ENCODE peak calls at places on chromosomes 16 and 17, in seven cellular contexts. M is fibroblast of mammary gland; R is GM23248; P is body of pancreas; Q is CD4-positive, alpha-beta memory T cell; U is adipocyte; G is psoas muscle. Y is an unnamed sample.

GRCh38 chr17:11278984-11279270 is 37.9 kb downstream of the SHISA6 start:
- DNase-seq in M (no peak), R (no peak), P (no peak), Q (no peak), U (no peak), G (no peak), Y (no peak)

GRCh38 chr17:2909164-2909852 is 113.1 kb downstream of the RAP1GAP2 start:
- DNase-seq in M (no peak), R (no peak), P (no peak), Q (no peak), U (no peak), G (no peak), Y (no peak)

GRCh38 chr17:73787721-73788051 is 143.4 kb upstream of the SDK2 start:
- DNase-seq in M (no peak), R (no peak), P (no peak), Q (no peak), U (no peak), G (no peak), Y (no peak)

GRCh38 chr16:10338426-10338825 is 47.4 kb upstream of the ATF7IP2 start:
- DNase-seq in M (no peak), R (no peak), P (no peak), Q (no peak), U (peak), G (no peak), Y (no peak)

GRCh38 chr17:82297804-82298537 is 19.4 kb downstream of the CD7 start:
- DNase-seq in M (peak), R (peak), P (peak), Q (peak), U (peak), G (peak), Y (peak)

GRCh38 chr16:53999123-53999522 is 287.5 kb downstream of the IRX3 start:
- DNase-seq in M (no peak), R (no peak), P (no peak), Q (no peak), U (no peak), G (no peak), Y (no peak)

GRCh38 chr17:74592087-74592990 is at the start of gene CD300LD:
- DNase-seq in M (peak), R (no peak), P (no peak), Q (no peak), U (no peak), G (no peak), Y (no peak)

GRCh38 chr17:31510273-31511175 is 119.0 kb downstream of the RAB11FIP4 start:
- DNase-seq in M (no peak), R (peak), P (peak), Q (no peak), U (no peak), G (peak), Y (no peak)

GRCh38 chr17:39763046-39763800 is 25.5 kb downstream of the GRB7 start:
- DNase-seq in M (no peak), R (peak), P (no peak), Q (no peak), U (no peak), G (no peak), Y (no peak)

GRCh38 chr17:34125921-34126320 is 129.2 kb upstream of the CCL2 start:
- DNase-seq in M (no peak), R (no peak), P (no peak), Q (no peak), U (no peak), G (no peak), Y (no peak)

GRCh38 chr16:67555795-67556212 is 6.5 kb upstream of the CTCF start:
- DNase-seq in M (peak), R (peak), P (no peak), Q (peak), U (no peak), G (no peak), Y (no peak)

GRCh38 chr17:69575346-69575761 is 160.9 kb downstream of the MAP2K6 start:
- DNase-seq in M (peak), R (peak), P (peak), Q (no peak), U (peak), G (no peak), Y (no peak)

GRCh38 chr17:82583720-82584234 is 64.2 kb downstream of the FOXK2 start:
- DNase-seq in M (peak), R (no peak), P (no peak), Q (peak), U (no peak), G (no peak), Y (no peak)

GRCh38 chr17:1736348-1737281 is 6.1 kb upstream of the SERPINF2 start:
- DNase-seq in M (peak), R (peak), P (peak), Q (peak), U (peak), G (peak), Y (no peak)

GRCh38 chr17:36505171-36505570 is 18.7 kb downstream of the ZNHIT3 start:
- DNase-seq in M (no peak), R (no peak), P (no peak), Q (no peak), U (no peak), G (no peak), Y (no peak)

GRCh38 chr17:61144876-61145564 is 254.6 kb upstream of the TBX2 start:
- DNase-seq in M (peak), R (no peak), P (no peak), Q (no peak), U (peak), G (no peak), Y (no peak)

GRCh38 chr16:85662036-85662812 is 26.5 kb downstream of the GINS2 start:
- DNase-seq in M (no peak), R (no peak), P (no peak), Q (no peak), U (no peak), G (no peak), Y (no peak)

GRCh38 chr17:1398900-1399299 is 1.1 kb downstream of the YWHAE start:
- DNase-seq in M (peak), R (peak), P (peak), Q (peak), U (peak), G (no peak), Y (no peak)

GRCh38 chr16:49410226-49410625 is 36.6 kb downstream of the C16orf78 start:
- DNase-seq in M (no peak), R (no peak), P (no peak), Q (no peak), U (no peak), G (no peak), Y (no peak)

GRCh38 chr17:15943971-15944719 is 785 bp upstream of the ADORA2B start:
- DNase-seq in M (no peak), R (no peak), P (no peak), Q (no peak), U (no peak), G (no peak), Y (no peak)

GRCh38 chr16:21264226-21265036 is 13.7 kb downstream of the CRYM start:
- DNase-seq in M (peak), R (peak), P (no peak), Q (no peak), U (peak), G (peak), Y (no peak)

GRCh38 chr17:48429638-48430586 is at the start of gene SKAP1:
- DNase-seq in M (no peak), R (peak), P (peak), Q (peak), U (no peak), G (no peak), Y (peak)

GRCh38 chr16:67284699-67285646 is 5.6 kb downstream of the PLEKHG4 start:
- DNase-seq in M (peak), R (peak), P (peak), Q (no peak), U (peak), G (peak), Y (no peak)

GRCh38 chr16:35431829-35432663 is 1972.6 kb downstream of the TP53TG3F start:
- DNase-seq in M (no peak), R (peak), P (no peak), Q (no peak), U (peak), G (no peak), Y (no peak)

GRCh38 chr17:28949185-28950016 is 1.9 kb downstream of the PHF12 start:
- DNase-seq in M (peak), R (peak), P (peak), Q (peak), U (peak), G (peak), Y (peak)

GRCh38 chr16:84048871-84049270 is 6.3 kb upstream of the SLC38A8 start:
- DNase-seq in M (no peak), R (no peak), P (no peak), Q (no peak), U (no peak), G (peak), Y (no peak)

GRCh38 chr17:63675607-63676539 is 24.1 kb downstream of the LIMD2 start:
- DNase-seq in M (peak), R (peak), P (peak), Q (no peak), U (peak), G (peak), Y (no peak)

GRCh38 chr17:41538565-41538991 is 10.5 kb upstream of the KRT19 start:
- DNase-seq in M (no peak), R (peak), P (no peak), Q (no peak), U (no peak), G (no peak), Y (no peak)

GRCh38 chr17:29588561-29589411 is 662 bp downstream of the GIT1 start:
- DNase-seq in M (no peak), R (peak), P (no peak), Q (peak), U (peak), G (peak), Y (peak)

GRCh38 chr17:40779181-40779909 is 3.0 kb downstream of the KRT27 start:
- DNase-seq in M (no peak), R (peak), P (no peak), Q (no peak), U (no peak), G (no peak), Y (no peak)

GRCh38 chr16:9381399-9381798 is 290.0 kb downstream of the HAPSTR1 start:
- DNase-seq in M (no peak), R (no peak), P (peak), Q (no peak), U (no peak), G (no peak), Y (no peak)

GRCh38 chr16:71882505-71883192 is 1.3 kb downstream of the ZNF821 start:
- DNase-seq in M (peak), R (peak), P (peak), Q (peak), U (peak), G (no peak), Y (peak)

GRCh38 chr16:56319391-56319790 is 106.0 kb downstream of the AMFR start:
- DNase-seq in M (no peak), R (no peak), P (no peak), Q (no peak), U (no peak), G (no peak), Y (no peak)

GRCh38 chr16:56315955-56316354 is 109.4 kb downstream of the AMFR start:
- DNase-seq in M (no peak), R (no peak), P (no peak), Q (no peak), U (no peak), G (no peak), Y (no peak)

GRCh38 chr16:56316545-56316944 is 108.8 kb downstream of the AMFR start:
- DNase-seq in M (no peak), R (no peak), P (no peak), Q (no peak), U (no peak), G (no peak), Y (no peak)

GRCh38 chr16:56320081-56320480 is 105.3 kb downstream of the AMFR start:
- DNase-seq in M (no peak), R (no peak), P (no peak), Q (no peak), U (no peak), G (no peak), Y (no peak)

GRCh38 chr16:56317998-56318912 is 107.1 kb downstream of the AMFR start:
- DNase-seq in M (peak), R (peak), P (peak), Q (peak), U (peak), G (peak), Y (peak)
- H3K4me3 ChIP-seq in M (no peak), R (peak), P (no peak), Q (no peak), U (peak), G (peak), Y (no peak)

DNA sequence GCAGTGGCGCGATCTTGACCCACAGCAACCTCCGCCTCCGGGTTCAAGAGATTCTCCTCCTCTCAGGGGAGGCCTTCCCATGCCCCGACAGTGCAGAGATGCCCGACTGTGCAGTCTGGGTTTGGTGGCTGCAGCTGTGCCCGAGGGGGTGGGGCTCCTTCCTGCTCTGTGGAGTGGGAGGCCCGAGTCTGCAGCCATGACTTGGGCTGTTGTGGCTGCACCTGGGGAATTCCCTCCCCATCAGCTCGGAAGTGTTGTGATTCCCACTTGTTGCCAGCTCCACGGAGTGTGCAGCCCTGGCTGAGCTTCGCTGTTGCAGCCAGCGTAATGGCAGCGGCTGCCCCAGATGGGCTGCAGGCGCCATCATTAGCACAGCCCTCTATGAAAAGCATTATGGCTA is 66.4 kb upstream of the SMIM36 start:
- DNase-seq in M (peak), R (no peak), P (no peak), Q (peak), U (no peak), G (peak), Y (peak)
- H3K4me3 ChIP-seq in M (peak), R (peak), P (no peak), Q (peak), U (peak), G (peak), Y (peak)

GRCh38 chr17:12821376-12821940 is 32.2 kb downstream of the ARHGAP44 start:
- DNase-seq in M (peak), R (peak), P (no peak), Q (no peak), U (peak), G (no peak), Y (no peak)
- H3K4me3 ChIP-seq in M (no peak), R (no peak), P (no peak), Q (no peak), U (peak), G (no peak), Y (no peak)

GRCh38 chr16:77555101-77555500 is 120.3 kb upstream of the ADAMTS18 start:
- DNase-seq in M (no peak), R (no peak), P (no peak), Q (no peak), U (no peak), G (no peak), Y (no peak)
- H3K4me3 ChIP-seq in M (no peak), R (no peak), P (no peak), Q (no peak), U (no peak), G (no peak), Y (no peak)

GRCh38 chr17:3963214-3964201 is 729 bp downstream of the ATP2A3 start:
- DNase-seq in M (no peak), R (no peak), P (no peak), Q (peak), U (no peak), G (no peak), Y (peak)
- H3K4me3 ChIP-seq in M (no peak), R (no peak), P (peak), Q (peak), U (no peak), G (peak), Y (peak)

GRCh38 chr17:17180741-17181525 is 25.2 kb downstream of the PLD6 start:
- DNase-seq in M (no peak), R (no peak), P (no peak), Q (no peak), U (no peak), G (no peak), Y (no peak)
- H3K4me3 ChIP-seq in M (no peak), R (no peak), P (no peak), Q (no peak), U (no peak), G (no peak), Y (no peak)

DNA sequence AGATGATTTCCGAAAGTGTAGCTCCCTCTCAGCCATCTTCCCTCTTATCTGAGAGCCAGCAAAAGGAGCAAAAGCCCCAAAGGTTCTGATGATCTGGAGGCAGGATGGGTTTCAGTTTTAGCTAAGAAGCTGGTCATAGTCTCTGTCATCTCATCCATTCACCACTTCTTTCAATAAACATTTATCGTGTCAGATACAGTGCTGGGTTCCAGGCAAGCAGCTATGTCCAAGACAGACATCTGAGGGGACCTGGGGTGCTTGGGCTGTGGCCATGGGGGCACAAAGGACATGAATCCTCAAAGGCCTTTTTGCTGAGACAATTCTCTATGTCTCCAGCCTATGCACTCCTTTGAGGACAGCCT is 1.0 kb upstream of the ETV4 start:
- DNase-seq in M (no peak), R (no peak), P (no peak), Q (no peak), U (no peak), G (no peak), Y (no peak)
- H3K4me3 ChIP-seq in M (no peak), R (peak), P (no peak), Q (no peak), U (peak), G (no peak), Y (no peak)

DNA sequence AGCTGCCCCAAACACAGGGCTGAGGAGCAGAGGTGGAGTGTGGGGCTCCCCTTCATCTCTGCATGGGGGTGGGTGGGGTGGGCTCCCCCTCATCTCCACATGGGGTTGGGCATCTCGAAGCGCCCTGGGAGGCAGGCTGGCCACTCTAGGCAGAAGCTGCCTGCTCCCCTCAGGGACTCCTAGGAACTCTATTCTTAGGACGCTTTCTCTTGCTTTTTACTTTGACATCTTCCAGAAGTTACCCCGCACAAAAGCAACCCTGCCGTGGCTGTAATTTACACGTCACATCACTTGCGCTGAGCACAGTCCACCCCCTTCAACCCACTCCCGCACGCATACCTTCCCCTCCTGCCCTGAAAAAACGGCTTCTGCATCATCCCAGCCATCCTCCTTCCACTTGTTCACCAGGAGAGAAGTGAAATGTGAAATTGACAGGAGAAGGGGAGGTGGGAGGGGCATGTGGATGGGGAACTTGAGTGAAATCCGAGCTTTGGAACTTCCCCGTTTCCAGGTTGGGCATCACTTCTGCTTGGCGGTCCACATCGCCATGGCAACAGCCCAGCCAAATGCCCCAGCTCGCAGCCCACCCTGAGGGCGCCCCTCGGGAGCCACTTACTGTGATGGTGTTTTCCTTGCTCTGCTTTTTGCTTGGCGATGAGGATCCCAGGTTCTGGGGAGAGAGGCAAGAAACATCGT is 53.7 kb upstream of the RCVRN start:
- DNase-seq in M (no peak), R (no peak), P (no peak), Q (no peak), U (no peak), G (no peak), Y (no peak)
- H3K4me3 ChIP-seq in M (no peak), R (no peak), P (no peak), Q (no peak), U (no peak), G (no peak), Y (no peak)

GRCh38 chr17:32998111-32998892 is 6.7 kb downstream of the SPACA3 start:
- DNase-seq in M (peak), R (peak), P (peak), Q (peak), U (peak), G (peak), Y (peak)
- H3K4me3 ChIP-seq in M (peak), R (peak), P (no peak), Q (no peak), U (peak), G (no peak), Y (no peak)

Y was measured in GM06990.